ENCODE peak calls at places on chromosomes 1 and 21, in eight cellular contexts. C is DND-41, M is AG09319, X is ovary, A is lower leg skin, B is GM20000, O is A549, T is psoas muscle. D is an unnamed sample.

GRCh38 chr1:151988405-151988851 is 5.2 kb downstream of the S100A10 start:
- DNase-seq in C (no peak), M (no peak), X (no peak), A (no peak), B (no peak), O (peak), T (no peak), D (no peak)

GRCh38 chr21:39781331-39781730 is 36.3 kb downstream of the IGSF5 start:
- DNase-seq in C (no peak), M (no peak), X (no peak), A (no peak), B (no peak), O (no peak), T (no peak), D (no peak)

GRCh38 chr1:53627666-53628065 is 111.3 kb downstream of the GLIS1 start:
- DNase-seq in C (no peak), M (no peak), X (no peak), A (peak), B (no peak), O (no peak), T (no peak), D (no peak)

GRCh38 chr1:160205974-160206369 is 788 bp downstream of the PEA15 start:
- DNase-seq in C (peak), M (no peak), X (peak), A (peak), B (peak), O (peak), T (no peak), D (no peak)

GRCh38 chr1:14707774-14708450 is 109.4 kb downstream of the KAZN start:
- DNase-seq in C (no peak), M (no peak), X (no peak), A (no peak), B (no peak), O (no peak), T (no peak), D (no peak)

GRCh38 chr21:17492415-17493168 is 20.3 kb upstream of the CXADR start:
- DNase-seq in C (no peak), M (no peak), X (no peak), A (no peak), B (no peak), O (no peak), T (no peak), D (no peak)

GRCh38 chr1:113455374-113455773 is 65.1 kb downstream of the MAGI3 start:
- DNase-seq in C (no peak), M (no peak), X (no peak), A (no peak), B (no peak), O (no peak), T (no peak), D (no peak)

GRCh38 chr1:162988869-162989268 is 80.3 kb upstream of the RGS4 start:
- DNase-seq in C (no peak), M (no peak), X (no peak), A (no peak), B (no peak), O (no peak), T (no peak), D (no peak)

GRCh38 chr1:212752256-212752933 is 39.2 kb downstream of the NSL1 start:
- DNase-seq in C (no peak), M (no peak), X (no peak), A (no peak), B (no peak), O (no peak), T (no peak), D (no peak)

GRCh38 chr1:184497962-184498723 is 111.3 kb downstream of the C1orf21 start:
- DNase-seq in C (no peak), M (no peak), X (no peak), A (no peak), B (no peak), O (no peak), T (no peak), D (peak)

GRCh38 chr1:78892251-78892650 is 114.3 kb downstream of the ADGRL4 start:
- DNase-seq in C (no peak), M (peak), X (no peak), A (no peak), B (no peak), O (no peak), T (no peak), D (no peak)

GRCh38 chr1:169765580-169766331 is 29.0 kb downstream of the METTL18 start:
- DNase-seq in C (no peak), M (no peak), X (no peak), A (no peak), B (no peak), O (no peak), T (no peak), D (no peak)

GRCh38 chr1:197399691-197400521 is 131.9 kb downstream of the CRB1 start:
- DNase-seq in C (peak), M (no peak), X (no peak), A (no peak), B (peak), O (peak), T (no peak), D (no peak)

GRCh38 chr21:32392299-32392879 is 423 bp downstream of the URB1 start:
- DNase-seq in C (no peak), M (no peak), X (no peak), A (no peak), B (no peak), O (no peak), T (no peak), D (no peak)

GRCh38 chr1:24717867-24718650 is 27.2 kb upstream of the CLIC4 start:
- DNase-seq in C (no peak), M (no peak), X (no peak), A (no peak), B (no peak), O (no peak), T (no peak), D (no peak)

GRCh38 chr1:12615916-12616708 is 1.9 kb downstream of the DHRS3 start:
- DNase-seq in C (peak), M (no peak), X (peak), A (peak), B (no peak), O (peak), T (peak), D (no peak)

GRCh38 chr21:44013380-44014088 is 1.4 kb downstream of the TRAPPC10 start:
- DNase-seq in C (peak), M (no peak), X (no peak), A (no peak), B (peak), O (no peak), T (no peak), D (no peak)

GRCh38 chr1:222105393-222105737 is 363.5 kb upstream of the DUSP10 start:
- DNase-seq in C (no peak), M (no peak), X (no peak), A (no peak), B (no peak), O (no peak), T (no peak), D (no peak)
- TF ChIP-seq CTCF in C (no peak), M (no peak), X (no peak), A (no peak), B (no peak), O (no peak), T (no peak), D (no peak)

GRCh38 chr1:21706151-21706835 is 37.1 kb upstream of the RAP1GAP start:
- DNase-seq in C (no peak), M (no peak), X (no peak), A (no peak), B (no peak), O (no peak), T (no peak), D (no peak)
- TF ChIP-seq CTCF in C (no peak), M (no peak), X (no peak), A (no peak), B (no peak), O (no peak), T (no peak), D (no peak)

DNA sequence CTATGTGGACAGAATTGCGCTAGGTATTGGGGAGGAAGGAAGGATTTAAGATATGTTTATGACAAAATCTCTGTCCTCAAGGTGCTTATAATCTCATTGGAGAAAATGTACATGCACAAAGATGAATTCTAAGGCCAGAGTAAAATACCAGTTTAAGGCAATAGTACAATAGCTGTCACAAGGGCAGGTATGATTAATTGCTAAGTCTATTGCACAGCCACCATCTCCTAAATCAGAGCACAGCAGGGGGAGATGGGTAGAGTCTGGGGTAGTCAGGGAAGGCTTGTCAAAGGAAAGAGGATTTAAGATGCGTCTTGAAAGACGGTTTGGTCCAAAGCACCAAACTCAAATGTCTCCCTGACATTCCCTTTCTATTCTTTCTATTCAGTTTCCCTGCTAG is 107.8 kb upstream of the NFIA start:
- DNase-seq in C (no peak), M (no peak), X (no peak), A (no peak), B (no peak), O (no peak), T (no peak), D (no peak)
- TF ChIP-seq CTCF in C (no peak), M (no peak), X (no peak), A (no peak), B (no peak), O (no peak), T (no peak), D (no peak)

GRCh38 chr1:230978491-230979388 is at the start of the genes ARV1 and TTC13:
- DNase-seq in C (peak), M (peak), X (peak), A (peak), B (peak), O (peak), T (peak), D (peak)
- TF ChIP-seq CTCF in C (peak), M (peak), X (peak), A (no peak), B (peak), O (peak), T (peak), D (peak)

GRCh38 chr1:198575292-198575691 is 34.8 kb upstream of the ATP6V1G3 start:
- DNase-seq in C (no peak), M (no peak), X (no peak), A (no peak), B (no peak), O (no peak), T (no peak), D (no peak)

GRCh38 chr1:198577444-198577843 is 37.0 kb upstream of the ATP6V1G3 start:
- DNase-seq in C (no peak), M (peak), X (no peak), A (no peak), B (no peak), O (no peak), T (no peak), D (no peak)

GRCh38 chr1:198575715-198576641 is 35.5 kb upstream of the ATP6V1G3 start:
- DNase-seq in C (no peak), M (no peak), X (no peak), A (no peak), B (peak), O (peak), T (no peak), D (no peak)
- TF ChIP-seq CTCF in C (no peak), M (no peak), X (no peak), A (no peak), B (no peak), O (no peak), T (no peak), D (no peak)

GRCh38 chr1:115833806-115834205 is 7.1 kb downstream of the NHLH2 start:
- DNase-seq in C (no peak), M (no peak), X (no peak), A (no peak), B (no peak), O (no peak), T (no peak), D (no peak)
- TF ChIP-seq CTCF in C (no peak), M (no peak), X (no peak), A (no peak), B (no peak), O (no peak), T (no peak), D (no peak)

D was measured in neural crest cell.